ENCODE peak calls at places on chromosomes 12 and 14, in nine cellular contexts. Q, R, U, V, I, M, C, Z and H are unnamed samples.

GRCh38 chr14:101944451-101944850 is 19.9 kb upstream of the DYNC1H1 start:
- DNase-seq in Z (no peak), Q (no peak), M (no peak), U (no peak), C (no peak), R (no peak), V (no peak), I (no peak), H (no peak)

GRCh38 chr12:116708826-116709756 is 28.8 kb downstream of the SPRING1 start:
- DNase-seq in C (peak), Z (peak), I (no peak), R (no peak), U (peak), Q (peak), M (peak), V (peak), H (no peak)

GRCh38 chr12:124411291-124411878 is 116.5 kb downstream of the RFLNA start:
- DNase-seq in I (no peak), C (peak), Q (no peak), M (no peak), U (no peak), Z (no peak), R (no peak), V (peak), H (no peak)

GRCh38 chr12:57459750-57460400 is at the start of gene GLI1:
- DNase-seq in Q (peak), C (peak), M (no peak), V (no peak), R (peak), U (no peak), Z (peak), I (no peak), H (no peak)

GRCh38 chr12:6193853-6194815 is 6.1 kb upstream of the CD9 start:
- DNase-seq in C (no peak), Q (no peak), U (no peak), R (peak), I (no peak), Z (peak), M (no peak), V (no peak), H (no peak)

GRCh38 chr14:75184447-75184846 is 8.0 kb upstream of the TMED10 start:
- DNase-seq in M (no peak), U (no peak), R (no peak), Z (no peak), C (no peak), I (no peak), V (peak), Q (peak), H (no peak)

GRCh38 chr14:104973215-104974145 is 4.7 kb downstream of the AHNAK2 start:
- DNase-seq in C (peak), U (peak), Q (no peak), V (peak), R (no peak), I (peak), Z (peak), M (no peak), H (no peak)

GRCh38 chr12:4824415-4824814 is 85.3 kb upstream of the KCNA1 start:
- DNase-seq in V (peak), M (no peak), U (no peak), R (no peak), C (no peak), Z (no peak), Q (no peak), I (no peak), H (no peak)

GRCh38 chr14:66000771-66001170 is 485.4 kb upstream of the CCDC196 start:
- DNase-seq in R (no peak), V (no peak), U (no peak), Q (no peak), C (no peak), Z (no peak), M (no peak), I (no peak), H (no peak)

GRCh38 chr14:65999865-66000264 is 486.3 kb upstream of the CCDC196 start:
- DNase-seq in Q (no peak), M (no peak), C (no peak), U (no peak), I (no peak), Z (no peak), V (no peak), R (no peak), H (no peak)

GRCh38 chr14:66001356-66001755 is 484.8 kb upstream of the CCDC196 start:
- DNase-seq in V (no peak), U (no peak), I (no peak), C (no peak), Z (no peak), M (no peak), Q (no peak), R (no peak), H (no peak)

GRCh38 chr14:66005899-66006434 is 480.2 kb upstream of the CCDC196 start:
- DNase-seq in I (no peak), V (no peak), Z (no peak), C (no peak), U (no peak), Q (no peak), M (no peak), R (no peak), H (no peak)

DNA sequence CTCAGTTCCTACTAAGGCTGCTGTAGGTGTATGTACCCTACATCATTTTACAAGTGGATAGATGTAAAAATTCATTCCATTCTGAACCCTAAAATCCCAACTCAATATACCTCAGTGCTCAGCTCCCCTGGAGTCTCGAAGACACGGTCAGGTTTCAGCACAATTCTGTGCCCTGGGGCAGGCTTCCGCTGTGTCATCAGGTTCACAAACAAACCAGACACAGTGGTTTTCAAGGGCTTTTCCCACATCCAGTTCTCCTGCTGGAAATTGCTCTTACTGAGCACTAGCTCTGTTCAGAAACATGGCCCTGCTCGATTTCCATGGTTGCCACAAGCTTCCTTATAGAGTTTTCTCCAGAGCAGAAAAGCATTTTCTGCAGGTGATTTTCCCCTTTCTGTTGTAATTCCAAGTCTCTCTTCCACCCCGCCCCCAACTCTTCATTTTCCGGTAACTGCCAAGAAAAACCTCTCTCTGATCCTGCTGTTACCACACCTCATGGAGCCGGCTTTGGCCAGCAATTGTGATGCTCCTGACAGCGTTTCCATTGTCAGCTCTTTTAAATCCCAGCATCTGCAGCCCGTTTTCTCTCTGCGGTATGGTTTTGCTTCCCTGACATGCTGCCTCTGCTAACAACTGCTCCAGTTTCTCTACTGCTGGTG is 483.0 kb upstream of the CCDC196 start:
- DNase-seq in V (no peak), I (no peak), M (no peak), R (no peak), Z (no peak), C (no peak), U (no peak), Q (no peak), H (no peak)
- TF ChIP-seq CTCF in V (no peak), I (no peak), M (no peak), R (no peak), Z (no peak), C (no peak), U (no peak), Q (no peak), H (no peak)

DNA sequence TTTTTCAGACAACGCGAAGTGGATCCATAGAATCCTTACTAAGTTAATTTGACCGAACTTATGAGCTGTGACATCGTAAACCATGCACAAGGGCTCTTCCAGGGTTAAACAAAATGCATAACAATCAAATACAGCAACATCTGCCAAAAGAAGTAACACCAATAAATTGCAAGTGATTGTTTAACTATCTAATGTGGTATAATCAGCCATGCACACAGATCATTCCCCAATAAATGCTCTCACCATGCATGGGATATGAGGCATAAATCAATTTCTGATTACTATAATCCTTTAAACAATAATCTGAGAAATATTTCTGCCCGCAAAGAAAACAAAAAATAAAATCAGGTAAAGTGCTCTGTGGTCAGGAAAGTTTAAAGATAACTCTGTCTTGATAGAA is 7.7 kb upstream of the PLEKHG7 start:
- DNase-seq in U (no peak), Q (no peak), R (no peak), Z (no peak), V (no peak), C (no peak), M (no peak), I (no peak), H (no peak)
- TF ChIP-seq CTCF in U (no peak), Q (no peak), R (no peak), Z (no peak), V (no peak), C (no peak), M (no peak), I (no peak), H (no peak)

GRCh38 chr12:9367828-9368227 is 159.6 kb upstream of the PZP start:
- DNase-seq in V (no peak), I (no peak), Q (no peak), M (no peak), Z (no peak), C (no peak), U (no peak), R (no peak), H (no peak)

GRCh38 chr12:9367201-9367600 is 159.0 kb upstream of the PZP start:
- DNase-seq in M (no peak), R (no peak), I (no peak), Z (no peak), C (no peak), Q (no peak), U (no peak), V (no peak), H (no peak)

DNA sequence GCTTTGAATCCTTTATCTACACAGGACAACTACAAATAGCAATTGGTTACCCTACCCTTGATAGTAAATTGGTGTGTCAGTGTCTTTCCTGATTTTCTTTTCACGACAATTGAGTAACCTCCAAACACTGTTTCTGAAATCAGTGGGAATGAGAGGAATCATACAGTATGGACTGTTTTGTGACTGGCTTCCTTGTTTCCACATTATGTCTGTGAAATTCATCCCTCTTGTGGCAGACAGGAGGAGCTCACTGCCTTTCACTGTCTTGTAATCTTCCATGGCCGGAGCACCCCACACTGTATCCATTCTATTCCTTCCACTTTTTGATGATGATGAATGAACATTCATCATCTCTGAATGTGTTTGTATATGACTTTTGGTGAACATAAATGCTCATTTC is 164.0 kb upstream of the PZP start:
- DNase-seq in V (peak), M (no peak), Z (no peak), U (no peak), R (no peak), C (no peak), I (no peak), Q (no peak), H (no peak)
- TF ChIP-seq CTCF in V (peak), M (peak), Z (peak), U (no peak), R (no peak), C (no peak), I (no peak), Q (no peak), H (no peak)

DNA sequence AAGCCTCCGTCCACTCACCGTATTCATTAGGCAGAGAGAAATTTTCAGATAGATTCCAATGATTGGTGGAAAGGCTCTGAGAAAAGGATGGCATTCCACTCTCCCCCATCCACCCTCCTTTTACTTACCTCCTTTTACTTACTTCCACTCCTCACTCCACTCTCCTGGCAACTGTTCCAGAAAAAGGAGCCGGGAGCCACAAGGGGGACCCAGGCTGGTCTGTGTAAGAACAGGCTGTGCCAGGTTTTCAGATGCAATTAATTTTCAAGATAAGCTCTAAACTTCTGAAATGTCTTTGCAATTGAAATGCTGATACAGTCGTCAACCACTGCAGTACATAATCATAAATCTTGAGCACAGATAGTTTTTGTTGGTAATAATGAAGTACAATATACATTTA is 248.8 kb downstream of the ANO6 start:
- DNase-seq in Q (no peak), C (no peak), V (no peak), I (no peak), M (no peak), R (peak), U (no peak), Z (peak), H (no peak)
- TF ChIP-seq CTCF in Q (no peak), C (no peak), V (peak), I (no peak), M (no peak), R (no peak), U (no peak), Z (peak), H (no peak)

GRCh38 chr14:36863271-36863670 is 201.6 kb downstream of the PAX9 start:
- DNase-seq in C (no peak), Z (no peak), Q (no peak), V (no peak), M (no peak), I (no peak), R (no peak), U (no peak), H (no peak)
- TF ChIP-seq CTCF in C (no peak), Z (peak), Q (no peak), V (peak), M (peak), I (no peak), R (no peak), U (no peak), H (no peak)

DNA sequence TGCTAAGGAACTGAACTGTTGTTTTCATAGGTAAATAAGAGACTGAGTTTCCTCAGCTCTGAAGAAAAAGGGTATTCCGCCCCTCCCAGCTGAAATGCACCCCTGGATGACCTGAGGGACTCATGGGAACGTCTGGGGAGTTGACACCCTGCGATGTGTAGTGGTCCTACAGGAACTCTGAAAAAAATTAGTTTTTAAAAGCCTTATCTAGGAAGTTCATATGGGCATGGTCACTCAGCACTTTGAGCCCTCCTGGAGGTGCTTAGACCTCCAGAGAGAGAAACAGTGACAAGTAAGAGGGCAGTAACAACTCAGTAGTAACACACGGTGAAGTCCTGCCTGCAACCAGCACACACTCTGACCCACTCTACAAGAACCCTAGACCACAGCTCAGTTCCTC is 91.2 kb upstream of the CNOT2 start:
- DNase-seq in Z (no peak), U (no peak), I (no peak), V (no peak), C (no peak), R (no peak), Q (no peak), M (no peak), H (no peak)
- TF ChIP-seq CTCF in Z (no peak), U (no peak), I (no peak), V (no peak), C (no peak), R (no peak), Q (no peak), M (no peak), H (no peak)

GRCh38 chr12:2976581-2976996 is 17.4 kb downstream of the TEAD4 start:
- DNase-seq in R (peak), Z (peak), C (no peak), M (no peak), Q (no peak), I (no peak), U (no peak), V (no peak), H (no peak)
- TF ChIP-seq CTCF in R (no peak), Z (no peak), C (no peak), M (no peak), Q (no peak), I (no peak), U (no peak), V (no peak), H (no peak)

GRCh38 chr14:35229495-35230089 is 62.6 kb upstream of the PSMA6 start:
- DNase-seq in Z (no peak), Q (no peak), R (no peak), V (peak), M (no peak), C (no peak), U (no peak), I (no peak), H (no peak)
- TF ChIP-seq CTCF in Z (peak), Q (no peak), R (no peak), V (peak), M (no peak), C (peak), U (no peak), I (no peak), H (no peak)